ENCODE peak calls at places on chromosomes 4 and X, in ten cellular contexts. Y is left cardiac atrium; X is glutamatergic neuron; I is stimulated activated CD8-positive, alpha-beta memory T cell treated with anti-CD3 and anti-CD28 coated beads, Interleukin-15, amount 100 ng/mL, for 24 hours; N is WTC11; A is neural crest cell; B is RCC 7860; G is GM04504; U is dermis blood vessel endothelial cell; F is stomach. V is an unnamed sample.

GRCh38 chrX:150766351-150767044 is 73.3 kb downstream of the MTMR1 start:
- DNase-seq in X (no peak), G (no peak), F (no peak), A (no peak), Y (no peak), I (no peak), N (no peak), B (no peak), U (peak; percentile 3), V (no peak)

GRCh38 chrX:21375795-21376069 is 1.5 kb downstream of the CNKSR2 start:
- DNase-seq in F (no peak), A (no peak), X (no peak), Y (no peak), G (no peak), B (no peak), I (no peak), U (no peak), N (no peak), V (no peak)

GRCh38 chr4:100190643-100191600 is 654 bp upstream of the DDIT4L start:
- DNase-seq in I (no peak), G (peak; percentile 23), U (peak; percentile 21), Y (peak; percentile 15), F (no peak), A (peak; percentile 8), B (no peak), X (peak; percentile 26), N (no peak), V (no peak)

GRCh38 chr4:42703776-42704175 is 46.9 kb upstream of the ATP8A1 start:
- DNase-seq in A (no peak), F (no peak), Y (no peak), X (peak; percentile 32), B (no peak), G (no peak), U (no peak), I (no peak), N (no peak), V (no peak)

GRCh38 chr4:38230821-38231583 is 270.8 kb downstream of the PTTG2 start:
- DNase-seq in G (no peak), N (no peak), F (no peak), A (no peak), U (no peak), I (no peak), X (no peak), Y (no peak), B (no peak), V (no peak)

GRCh38 chr4:62912531-62912930 is 1496.7 kb downstream of the TECRL start:
- DNase-seq in A (no peak), N (no peak), G (no peak), F (no peak), B (no peak), U (no peak), X (no peak), I (no peak), Y (no peak), V (no peak)

GRCh38 chr4:3419836-3420605 is 21.7 kb upstream of the HGFAC start:
- DNase-seq in I (no peak), B (no peak), X (peak; percentile 12), A (no peak), Y (peak; percentile 3), G (no peak), U (no peak), F (no peak), N (no peak), V (no peak)

GRCh38 chr4:1993169-1993516 is 15.6 kb downstream of the NELFA start:
- DNase-seq in N (no peak), I (no peak), G (no peak), F (no peak), A (no peak), U (no peak), Y (no peak), X (no peak), B (no peak), V (no peak)

GRCh38 chr4:109912706-109913621 is at the start of gene EGF:
- DNase-seq in F (no peak), N (no peak), I (no peak), G (no peak), A (no peak), X (no peak), B (peak; percentile 53), U (no peak), Y (peak; percentile 21), V (no peak)

GRCh38 chr4:81470456-81471327 is 1.0 kb downstream of the RASGEF1B start:
- DNase-seq in G (no peak), U (no peak), A (no peak), X (peak; percentile 56), N (peak; percentile 29), I (peak; percentile 7), B (no peak), F (peak; percentile 47), Y (peak; percentile 65), V (no peak)

GRCh38 chrX:140724337-140725105 is 15.0 kb downstream of the LINC00632 start:
- DNase-seq in A (no peak), U (no peak), B (no peak), X (no peak), N (no peak), G (no peak), Y (no peak), I (no peak), F (no peak), V (no peak)

GRCh38 chr4:126071346-126072333 is 756.9 kb downstream of the FAT4 start:
- DNase-seq in G (no peak), X (no peak), F (peak; percentile 54), A (no peak), B (no peak), N (no peak), I (no peak), U (peak; percentile 6), Y (peak; percentile 28), V (peak; percentile 20)